ENCODE peak calls at places on chromosomes 5 and 9, in six cellular contexts. Y is SK-N-SH, W is PC-9, C is tibial nerve, N is cardiac fibroblast, M is putamen. I is an unnamed sample.

GRCh38 chr5:35785601-35786085 is 71.0 kb upstream of the IL7R start:
- DNase-seq in M (no peak), C (no peak), N (no peak), Y (no peak), W (peak), I (no peak)

GRCh38 chr5:91296691-91297143 is 86.4 kb downstream of the ARRDC3 start:
- DNase-seq in M (no peak), Y (no peak), N (peak), C (peak), W (peak), I (no peak)

GRCh38 chr5:122942164-122942914 is 94.2 kb downstream of the PPIC start:
- DNase-seq in Y (no peak), W (no peak), M (no peak), N (peak), C (no peak), I (no peak)

GRCh38 chr9:122053951-122054350 is 39.2 kb downstream of the TTLL11 start:
- DNase-seq in C (no peak), M (no peak), W (no peak), Y (no peak), N (no peak), I (no peak)

GRCh38 chr5:138029944-138030343 is 2.9 kb downstream of the FAM13B start:
- DNase-seq in C (no peak), W (no peak), Y (no peak), N (no peak), M (no peak), I (no peak)

GRCh38 chr9:126613656-126614055 is at the start of gene LMX1B:
- DNase-seq in M (no peak), W (no peak), C (no peak), Y (peak), N (peak), I (no peak)

GRCh38 chr5:59587489-59588337 is 305.8 kb downstream of the PDE4D start:
- DNase-seq in W (no peak), M (peak), C (no peak), Y (peak), N (peak), I (no peak)

GRCh38 chr9:114089206-114089840 is 9.8 kb downstream of the KIF12 start:
- DNase-seq in M (no peak), C (no peak), W (no peak), N (no peak), Y (no peak), I (no peak)

GRCh38 chr5:141915881-141916336 is 7.8 kb upstream of the DELE1 start:
- DNase-seq in W (peak), N (no peak), Y (no peak), M (no peak), C (no peak), I (no peak)